ENCODE peak calls at places on chromosomes 1 and 21, in eight cellular contexts. Q, C, Y, J, T, V, O and L are unnamed samples. For H3K4me1, the result is how much of the 10 kb centered on the place peaks cover.

GRCh38 chr1:186680031-186681012 is at the start of gene PTGS2:
- DNase-seq in Q (peak), C (peak), Y (peak), J (peak), T (peak), V (peak), O (peak), L (no peak)

GRCh38 chr1:40248429-40248828 is 692 bp downstream of the TMCO2 start:
- DNase-seq in Q (no peak), C (no peak), Y (no peak), J (no peak), T (no peak), V (no peak), O (no peak), L (no peak)

GRCh38 chr1:2030076-2030870 is 11.1 kb downstream of the GABRD start:
- DNase-seq in Q (no peak), C (no peak), Y (no peak), J (no peak), T (no peak), V (no peak), O (no peak), L (no peak)

GRCh38 chr21:27498025-27498424 is 531.1 kb upstream of the ADAMTS5 start:
- DNase-seq in Q (no peak), C (no peak), Y (no peak), J (no peak), T (no peak), V (no peak), O (no peak), L (no peak)

GRCh38 chr1:244012232-244012631 is 38.9 kb upstream of the ZBTB18 start:
- DNase-seq in Q (peak), C (no peak), Y (peak), J (no peak), T (no peak), V (peak), O (no peak), L (no peak)

GRCh38 chr1:226444901-226445300 is 37.0 kb upstream of the PARP1 start:
- DNase-seq in Q (peak), C (no peak), Y (no peak), J (peak), T (peak), V (no peak), O (no peak), L (peak)

GRCh38 chr1:9384751-9385245 is 92.1 kb downstream of the SPSB1 start:
- DNase-seq in Q (no peak), C (peak), Y (no peak), J (no peak), T (peak), V (no peak), O (no peak), L (no peak)

GRCh38 chr1:100556181-100556580 is 18.2 kb downstream of the GPR88 start:
- DNase-seq in Q (no peak), C (no peak), Y (no peak), J (no peak), T (no peak), V (no peak), O (no peak), L (no peak)

GRCh38 chr1:228207851-228208821 is at the start of gene OBSCN:
- DNase-seq in Q (no peak), C (no peak), Y (no peak), J (no peak), T (peak), V (no peak), O (peak), L (peak)

GRCh38 chr1:212536586-212536985 is 72.0 kb upstream of the ATF3 start:
- DNase-seq in Q (no peak), C (no peak), Y (no peak), J (no peak), T (no peak), V (no peak), O (no peak), L (no peak)

GRCh38 chr1:41454406-41454805 is 30.1 kb downstream of the EDN2 start:
- DNase-seq in Q (no peak), C (no peak), Y (peak), J (no peak), T (peak), V (no peak), O (no peak), L (no peak)

GRCh38 chr1:23344987-23345472 is 946 bp upstream of the HNRNPR start:
- DNase-seq in Q (no peak), C (no peak), Y (no peak), J (no peak), T (no peak), V (no peak), O (no peak), L (no peak)

GRCh38 chr1:41573803-41574713 is 89.6 kb upstream of the EDN2 start:
- DNase-seq in Q (peak), C (peak), Y (peak), J (peak), T (peak), V (peak), O (peak), L (peak)

GRCh38 chr1:15574741-15575140 is 10.1 kb downstream of the AGMAT start:
- DNase-seq in Q (no peak), C (no peak), Y (no peak), J (no peak), T (no peak), V (no peak), O (no peak), L (no peak)

GRCh38 chr1:20124451-20125057 is 5.2 kb upstream of the PLA2G2D start:
- DNase-seq in Q (no peak), C (peak), Y (peak), J (no peak), T (peak), V (peak), O (no peak), L (no peak)

GRCh38 chr1:152442291-152442690 is 28.2 kb upstream of the CRNN start:
- DNase-seq in Q (no peak), C (no peak), Y (no peak), J (no peak), T (no peak), V (no peak), O (no peak), L (no peak)

DNA sequence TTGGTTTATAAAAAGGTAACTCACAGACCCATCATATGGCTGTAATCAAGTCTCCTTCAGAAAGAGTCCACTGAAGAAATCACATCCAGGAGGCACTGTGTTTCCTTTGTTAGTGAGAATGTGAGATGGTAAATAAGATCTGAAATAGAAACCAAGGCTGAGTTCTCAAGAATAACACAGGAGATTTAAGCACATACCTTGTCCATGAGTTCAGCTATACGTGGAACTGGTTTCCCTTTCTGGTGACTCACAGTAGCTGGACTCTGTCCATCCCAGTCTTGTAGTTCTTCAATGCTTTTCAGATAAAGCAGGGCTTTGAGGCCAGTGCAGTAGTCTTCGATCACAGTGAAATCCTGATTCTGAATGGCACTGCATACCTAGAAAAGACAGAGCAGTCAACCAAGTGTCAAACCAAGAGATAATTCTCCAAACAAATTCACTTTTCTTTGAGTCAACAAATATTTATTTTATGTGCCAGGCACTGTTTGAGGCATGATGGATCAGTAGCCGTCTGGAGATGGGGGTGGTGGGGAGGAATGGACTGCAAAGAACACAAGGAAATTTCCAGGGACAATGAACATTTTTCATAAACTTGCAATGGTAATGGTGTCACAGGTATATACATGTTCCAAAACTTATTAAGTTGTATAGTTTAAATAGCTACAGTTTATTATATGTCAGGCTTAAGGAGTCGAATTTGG is 471.4 kb downstream of the PTBP2 start:
- DNase-seq in Q (no peak), C (peak), Y (peak), J (no peak), T (peak), V (peak), O (no peak), L (no peak)
- TF ChIP-seq CTCF in Q (no peak), C (no peak), Y (peak), J (no peak), T (no peak), V (peak), O (no peak), L (no peak)

GRCh38 chr1:10530756-10531155 is 56.0 kb downstream of the PEX14 start:
- DNase-seq in Q (no peak), C (no peak), Y (peak), J (no peak), T (no peak), V (no peak), O (no peak), L (no peak)

GRCh38 chr1:10529772-10530171 is 55.0 kb downstream of the PEX14 start:
- DNase-seq in Q (peak), C (no peak), Y (no peak), J (no peak), T (no peak), V (no peak), O (no peak), L (no peak)

GRCh38 chr1:10530281-10530740 is 55.6 kb downstream of the PEX14 start:
- DNase-seq in Q (peak), C (no peak), Y (peak), J (no peak), T (peak), V (no peak), O (peak), L (no peak)

GRCh38 chr1:10529096-10529495 is 54.3 kb downstream of the PEX14 start:
- DNase-seq in Q (no peak), C (no peak), Y (no peak), J (no peak), T (no peak), V (no peak), O (no peak), L (no peak)

GRCh38 chr1:10528066-10529014 is 53.6 kb downstream of the PEX14 start:
- DNase-seq in Q (peak), C (peak), Y (peak), J (no peak), T (peak), V (peak), O (no peak), L (no peak)
- H3K27ac ChIP-seq in Q (peak), C (peak), Y (peak), J (no peak), T (no peak), V (peak), O (no peak), L (no peak)

DNA sequence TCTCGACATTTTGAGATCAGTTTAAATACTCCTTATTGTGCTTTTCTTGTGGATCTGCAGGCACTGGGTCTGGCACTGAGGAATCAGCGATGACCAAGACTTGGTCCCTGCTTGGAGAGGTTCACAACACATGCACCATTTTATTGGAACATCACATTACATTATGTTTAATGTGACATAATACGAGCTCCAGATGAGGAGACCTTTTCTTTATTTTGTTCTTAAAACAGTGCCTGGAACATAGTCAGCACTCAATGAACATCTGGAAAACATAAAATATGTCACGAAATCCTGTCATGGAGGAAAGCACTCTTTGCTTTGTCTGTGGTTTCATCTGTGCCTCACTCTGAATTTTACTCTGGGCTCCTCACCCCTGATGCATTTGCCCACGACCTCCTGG is 110.7 kb downstream of the ST6GALNAC3 start:
- DNase-seq in Q (no peak), C (no peak), Y (no peak), J (no peak), T (no peak), V (no peak), O (no peak), L (no peak)
- H3K4me1 ChIP-seq in Q (under half), C (under half), Y (under half), J (under half), T (under half), V (under half), O (under half), L (under half)

GRCh38 chr1:220454155-220454777 is 73.7 kb upstream of the MARK1 start:
- DNase-seq in Q (no peak), C (no peak), Y (no peak), J (no peak), T (no peak), V (peak), O (no peak), L (no peak)
- TF ChIP-seq CTCF in Q (peak), C (no peak), Y (peak), J (no peak), T (no peak), V (peak), O (no peak), L (peak)

DNA sequence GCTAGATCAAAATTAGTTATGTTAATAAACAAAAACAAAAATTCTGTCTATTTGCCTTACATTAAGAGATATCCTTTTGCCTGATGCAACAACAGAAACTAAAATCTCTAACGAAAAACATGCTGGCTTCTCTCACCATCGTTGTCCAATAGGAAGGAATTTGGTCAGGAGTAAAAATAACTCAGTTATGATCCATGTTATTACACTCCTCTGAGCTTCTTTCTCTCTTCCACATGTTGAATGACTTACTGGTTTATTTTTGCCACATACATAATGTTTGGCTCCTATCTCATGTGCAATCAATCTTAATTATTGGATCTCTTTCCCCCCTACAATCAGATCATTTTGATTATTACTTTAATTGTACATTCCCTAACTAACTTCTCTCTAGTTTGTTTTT is 688.4 kb downstream of the USP25 start:
- DNase-seq in Q (no peak), C (no peak), Y (peak), J (no peak), T (no peak), V (no peak), O (no peak), L (no peak)
- H3K27ac ChIP-seq in Q (peak), C (no peak), Y (no peak), J (no peak), T (no peak), V (no peak), O (no peak), L (no peak)

GRCh38 chr1:156479093-156480014 is 21.2 kb downstream of the MEF2D start:
- DNase-seq in Q (no peak), C (no peak), Y (no peak), J (no peak), T (no peak), V (no peak), O (peak), L (no peak)
- H3K4me1 ChIP-seq in Q (under half), C (under half), Y (under half), J (under half), T (under half), V (under half), O (under half), L (under half)